ENCODE peak calls at places on chromosomes 11 and 22, in ten cellular contexts. One of them, this sample, is unnamed.

GRCh38 chr11:86388198-86388597 is 13.5 kb downstream of the CCDC81 start:
- DNase-seq in cerebellum: no peak
- DNase-seq in activated naive CD8-positive, alpha-beta T cell treated with anti-CD3 and anti-CD28 coated beads, Interleukin-2, amount 10 ng/mL, durations not matched to agents 7 days and 5 days: no peak
- DNase-seq in GM03348: no peak
- DNase-seq in NCI-H1417: no peak
- DNase-seq in naive thymus-derived CD8-positive, alpha-beta T cell: no peak
- DNase-seq in effector CD4-positive, alpha-beta T cell: no peak
- DNase-seq in brain microvascular endothelial cell: no peak
- DNase-seq in neuronal stem cell: no peak
- DNase-seq in lower leg skin: no peak
- DNase-seq in this sample: no peak

GRCh38 chr22:43191831-43192230 is 4.9 kb upstream of the TTLL12 start:
- DNase-seq in cerebellum: no peak
- DNase-seq in activated naive CD8-positive, alpha-beta T cell treated with anti-CD3 and anti-CD28 coated beads, Interleukin-2, amount 10 ng/mL, durations not matched to agents 7 days and 5 days: no peak
- DNase-seq in GM03348: no peak
- DNase-seq in NCI-H1417: no peak
- DNase-seq in naive thymus-derived CD8-positive, alpha-beta T cell: no peak
- DNase-seq in effector CD4-positive, alpha-beta T cell: no peak
- DNase-seq in brain microvascular endothelial cell: no peak
- DNase-seq in neuronal stem cell: no peak
- DNase-seq in lower leg skin: no peak
- DNase-seq in this sample: no peak

GRCh38 chr11:34161812-34162506 is 56.5 kb downstream of the NAT10 start:
- DNase-seq in cerebellum: no peak
- DNase-seq in activated naive CD8-positive, alpha-beta T cell treated with anti-CD3 and anti-CD28 coated beads, Interleukin-2, amount 10 ng/mL, durations not matched to agents 7 days and 5 days: peak; percentile 47
- DNase-seq in GM03348: no peak
- DNase-seq in NCI-H1417: no peak
- DNase-seq in naive thymus-derived CD8-positive, alpha-beta T cell: no peak
- DNase-seq in effector CD4-positive, alpha-beta T cell: no peak
- DNase-seq in brain microvascular endothelial cell: peak; percentile 60
- DNase-seq in neuronal stem cell: no peak
- DNase-seq in lower leg skin: no peak
- DNase-seq in this sample: no peak

GRCh38 chr11:22938691-22939090 is 78.4 kb upstream of the CCDC179 start:
- DNase-seq in cerebellum: no peak
- DNase-seq in activated naive CD8-positive, alpha-beta T cell treated with anti-CD3 and anti-CD28 coated beads, Interleukin-2, amount 10 ng/mL, durations not matched to agents 7 days and 5 days: no peak
- DNase-seq in GM03348: no peak
- DNase-seq in NCI-H1417: no peak
- DNase-seq in naive thymus-derived CD8-positive, alpha-beta T cell: no peak
- DNase-seq in effector CD4-positive, alpha-beta T cell: no peak
- DNase-seq in brain microvascular endothelial cell: no peak
- DNase-seq in neuronal stem cell: no peak
- DNase-seq in lower leg skin: no peak
- DNase-seq in this sample: no peak

GRCh38 chr11:33999393-33999792 is 52.1 kb upstream of the CAPRIN1 start:
- DNase-seq in cerebellum: no peak
- DNase-seq in activated naive CD8-positive, alpha-beta T cell treated with anti-CD3 and anti-CD28 coated beads, Interleukin-2, amount 10 ng/mL, durations not matched to agents 7 days and 5 days: no peak
- DNase-seq in GM03348: no peak
- DNase-seq in NCI-H1417: no peak
- DNase-seq in naive thymus-derived CD8-positive, alpha-beta T cell: no peak
- DNase-seq in effector CD4-positive, alpha-beta T cell: no peak
- DNase-seq in brain microvascular endothelial cell: no peak
- DNase-seq in neuronal stem cell: no peak
- DNase-seq in lower leg skin: no peak
- DNase-seq in this sample: no peak

GRCh38 chr22:46736705-46737104 is 1.3 kb downstream of the CERK start:
- DNase-seq in cerebellum: no peak
- DNase-seq in activated naive CD8-positive, alpha-beta T cell treated with anti-CD3 and anti-CD28 coated beads, Interleukin-2, amount 10 ng/mL, durations not matched to agents 7 days and 5 days: no peak
- DNase-seq in GM03348: no peak
- DNase-seq in NCI-H1417: no peak
- DNase-seq in naive thymus-derived CD8-positive, alpha-beta T cell: no peak
- DNase-seq in effector CD4-positive, alpha-beta T cell: no peak
- DNase-seq in brain microvascular endothelial cell: no peak
- DNase-seq in neuronal stem cell: no peak
- DNase-seq in lower leg skin: no peak
- DNase-seq in this sample: no peak

GRCh38 chr11:27571151-27571840 is 64.7 kb upstream of the LIN7C start:
- DNase-seq in cerebellum: no peak
- DNase-seq in activated naive CD8-positive, alpha-beta T cell treated with anti-CD3 and anti-CD28 coated beads, Interleukin-2, amount 10 ng/mL, durations not matched to agents 7 days and 5 days: no peak
- DNase-seq in GM03348: peak; percentile 13
- DNase-seq in NCI-H1417: no peak
- DNase-seq in naive thymus-derived CD8-positive, alpha-beta T cell: no peak
- DNase-seq in effector CD4-positive, alpha-beta T cell: no peak
- DNase-seq in brain microvascular endothelial cell: peak; percentile 83
- DNase-seq in neuronal stem cell: no peak
- DNase-seq in lower leg skin: no peak
- DNase-seq in this sample: no peak

GRCh38 chr11:60307507-60308195 is 19.4 kb upstream of the MS4A6E start:
- DNase-seq in cerebellum: no peak
- DNase-seq in activated naive CD8-positive, alpha-beta T cell treated with anti-CD3 and anti-CD28 coated beads, Interleukin-2, amount 10 ng/mL, durations not matched to agents 7 days and 5 days: no peak
- DNase-seq in GM03348: no peak
- DNase-seq in NCI-H1417: no peak
- DNase-seq in naive thymus-derived CD8-positive, alpha-beta T cell: no peak
- DNase-seq in effector CD4-positive, alpha-beta T cell: no peak
- DNase-seq in brain microvascular endothelial cell: no peak
- DNase-seq in neuronal stem cell: no peak
- DNase-seq in lower leg skin: no peak
- DNase-seq in this sample: no peak

GRCh38 chr11:35403765-35404396 is 15.5 kb downstream of the SLC1A2 start:
- DNase-seq in cerebellum: no peak
- DNase-seq in activated naive CD8-positive, alpha-beta T cell treated with anti-CD3 and anti-CD28 coated beads, Interleukin-2, amount 10 ng/mL, durations not matched to agents 7 days and 5 days: no peak
- DNase-seq in GM03348: no peak
- DNase-seq in NCI-H1417: no peak
- DNase-seq in naive thymus-derived CD8-positive, alpha-beta T cell: no peak
- DNase-seq in effector CD4-positive, alpha-beta T cell: no peak
- DNase-seq in brain microvascular endothelial cell: no peak
- DNase-seq in neuronal stem cell: no peak
- DNase-seq in lower leg skin: no peak
- DNase-seq in this sample: no peak

GRCh38 chr22:39306456-39307361 is 12.7 kb downstream of the RPL3 start:
- DNase-seq in cerebellum: no peak
- DNase-seq in activated naive CD8-positive, alpha-beta T cell treated with anti-CD3 and anti-CD28 coated beads, Interleukin-2, amount 10 ng/mL, durations not matched to agents 7 days and 5 days: peak; percentile 62
- DNase-seq in GM03348: no peak
- DNase-seq in NCI-H1417: no peak
- DNase-seq in naive thymus-derived CD8-positive, alpha-beta T cell: no peak
- DNase-seq in effector CD4-positive, alpha-beta T cell: peak; percentile 36
- DNase-seq in brain microvascular endothelial cell: no peak
- DNase-seq in neuronal stem cell: no peak
- DNase-seq in lower leg skin: peak; percentile 43
- DNase-seq in this sample: no peak

GRCh38 chr11:77823775-77824174 is 2.8 kb downstream of the AAMDC start:
- DNase-seq in cerebellum: no peak
- DNase-seq in activated naive CD8-positive, alpha-beta T cell treated with anti-CD3 and anti-CD28 coated beads, Interleukin-2, amount 10 ng/mL, durations not matched to agents 7 days and 5 days: no peak
- DNase-seq in GM03348: peak; percentile 64
- DNase-seq in NCI-H1417: no peak
- DNase-seq in naive thymus-derived CD8-positive, alpha-beta T cell: no peak
- DNase-seq in effector CD4-positive, alpha-beta T cell: no peak
- DNase-seq in brain microvascular endothelial cell: no peak
- DNase-seq in neuronal stem cell: no peak
- DNase-seq in lower leg skin: no peak
- DNase-seq in this sample: no peak

GRCh38 chr11:65925397-65925796 is 6.2 kb downstream of the DRAP1 start:
- DNase-seq in cerebellum: no peak
- DNase-seq in activated naive CD8-positive, alpha-beta T cell treated with anti-CD3 and anti-CD28 coated beads, Interleukin-2, amount 10 ng/mL, durations not matched to agents 7 days and 5 days: no peak
- DNase-seq in GM03348: no peak
- DNase-seq in NCI-H1417: no peak
- DNase-seq in naive thymus-derived CD8-positive, alpha-beta T cell: no peak
- DNase-seq in effector CD4-positive, alpha-beta T cell: no peak
- DNase-seq in brain microvascular endothelial cell: no peak
- DNase-seq in neuronal stem cell: no peak
- DNase-seq in lower leg skin: no peak
- DNase-seq in this sample: no peak

GRCh38 chr11:44257338-44258189 is 52.4 kb downstream of the ALX4 start:
- DNase-seq in cerebellum: no peak
- DNase-seq in activated naive CD8-positive, alpha-beta T cell treated with anti-CD3 and anti-CD28 coated beads, Interleukin-2, amount 10 ng/mL, durations not matched to agents 7 days and 5 days: no peak
- DNase-seq in GM03348: no peak
- DNase-seq in NCI-H1417: no peak
- DNase-seq in naive thymus-derived CD8-positive, alpha-beta T cell: no peak
- DNase-seq in effector CD4-positive, alpha-beta T cell: no peak
- DNase-seq in brain microvascular endothelial cell: no peak
- DNase-seq in neuronal stem cell: no peak
- DNase-seq in lower leg skin: no peak
- DNase-seq in this sample: no peak

GRCh38 chr11:122796128-122796717 is 42.1 kb upstream of the CRTAM start:
- DNase-seq in cerebellum: no peak
- DNase-seq in activated naive CD8-positive, alpha-beta T cell treated with anti-CD3 and anti-CD28 coated beads, Interleukin-2, amount 10 ng/mL, durations not matched to agents 7 days and 5 days: peak; percentile 76
- DNase-seq in GM03348: peak; percentile 59
- DNase-seq in NCI-H1417: no peak
- DNase-seq in naive thymus-derived CD8-positive, alpha-beta T cell: peak; percentile 78
- DNase-seq in effector CD4-positive, alpha-beta T cell: peak; percentile 53
- DNase-seq in brain microvascular endothelial cell: peak; percentile 55
- DNase-seq in neuronal stem cell: peak; percentile 29
- DNase-seq in lower leg skin: no peak
- DNase-seq in this sample: no peak

GRCh38 chr22:28976588-28976987 is 85.0 kb downstream of the C22orf31 start:
- DNase-seq in cerebellum: no peak
- DNase-seq in activated naive CD8-positive, alpha-beta T cell treated with anti-CD3 and anti-CD28 coated beads, Interleukin-2, amount 10 ng/mL, durations not matched to agents 7 days and 5 days: no peak
- DNase-seq in GM03348: peak; percentile 74
- DNase-seq in NCI-H1417: no peak
- DNase-seq in naive thymus-derived CD8-positive, alpha-beta T cell: no peak
- DNase-seq in effector CD4-positive, alpha-beta T cell: no peak
- DNase-seq in brain microvascular endothelial cell: peak; percentile 32
- DNase-seq in neuronal stem cell: no peak
- DNase-seq in lower leg skin: no peak
- DNase-seq in this sample: no peak